ENCODE peak calls at places on chromosome 18, in nine cellular contexts. C is activated CD8-positive, alpha-beta memory T cell treated with anti-CD3 and anti-CD28 coated beads, Interleukin-2, amount 50 U/mL, for 48 hours; H is nucleus accumbens; A is KG1; M is hypothalamus; N is activated T-helper 1 cell treated with anti-CD3 and anti-CD28 coated beads, Interleukin-12 subunit alpha, Interleukin-12 subunit beta, Interleukin-2, Interleukin-4 antibody, amounts not matched to agents 30 ng/mL and 10 ng/mL and 1 ng/mL, durations not matched to agents 14 hours and 24 hours and 36 hours; D is GM18507; J is foreskin keratinocyte; K is BJ. P is an unnamed sample.

GRCh38 chr18:35155403-35156117 is 85.3 kb upstream of the ZNF397 start:
- DNase-seq in C (no peak), H (no peak), A (no peak), M (no peak), N (no peak), D (no peak), J (no peak), K (no peak), P (no peak)

GRCh38 chr18:69916412-69916811 is 31.3 kb downstream of the CD226 start:
- DNase-seq in C (no peak), H (no peak), A (no peak), M (no peak), N (no peak), D (no peak), J (peak; percentile 25), K (no peak), P (no peak)

GRCh38 chr18:76365561-76365960 is 129.5 kb downstream of the ZNF516 start:
- DNase-seq in C (no peak), H (no peak), A (no peak), M (no peak), N (no peak), D (no peak), J (no peak), K (no peak), P (no peak)

GRCh38 chr18:10298346-10298745 is 156.1 kb upstream of the APCDD1 start:
- DNase-seq in C (no peak), H (no peak), A (no peak), M (no peak), N (no peak), D (no peak), J (no peak), K (no peak), P (no peak)

GRCh38 chr18:66638856-66639621 is 35.1 kb upstream of the CDH19 start:
- DNase-seq in C (no peak), H (no peak), A (no peak), M (no peak), N (no peak), D (no peak), J (no peak), K (no peak), P (no peak)

GRCh38 chr18:43213816-43214215 is 63.5 kb downstream of the SYT4 start:
- DNase-seq in C (no peak), H (no peak), A (no peak), M (no peak), N (no peak), D (no peak), J (no peak), K (no peak), P (no peak)

GRCh38 chr18:59787998-59788875 is 91.0 kb upstream of the CCBE1 start:
- DNase-seq in C (no peak), H (no peak), A (no peak), M (no peak), N (no peak), D (no peak), J (peak; percentile 40), K (no peak), P (no peak)

GRCh38 chr18:26813043-26813442 is 52.5 kb downstream of the AQP4 start:
- DNase-seq in C (no peak), H (no peak), A (no peak), M (peak; percentile 10), N (no peak), D (no peak), J (peak; percentile 18), K (no peak), P (no peak)

GRCh38 chr18:49812321-49813070 is 837 bp downstream of the ACAA2 start:
- DNase-seq in C (no peak), H (no peak), A (no peak), M (no peak), N (no peak), D (no peak), J (no peak), K (no peak), P (no peak)

GRCh38 chr18:34709631-34710429 is at the start of gene DTNA:
- DNase-seq in C (no peak), H (no peak), A (no peak), M (no peak), N (no peak), D (no peak), J (peak; percentile 88), K (peak; percentile 90), P (no peak)

GRCh38 chr18:22556271-22556990 is 138.7 kb upstream of the CTAGE1 start:
- DNase-seq in C (no peak), H (no peak), A (no peak), M (no peak), N (no peak), D (no peak), J (no peak), K (no peak), P (no peak)

GRCh38 chr18:48790226-48790863 is 160.4 kb downstream of the SMAD7 start:
- DNase-seq in C (no peak), H (no peak), A (no peak), M (no peak), N (no peak), D (no peak), J (no peak), K (no peak), P (no peak)

GRCh38 chr18:50830544-50830943 is 10.7 kb upstream of the MRO start:
- DNase-seq in C (no peak), H (no peak), A (no peak), M (peak; percentile 11), N (no peak), D (no peak), J (no peak), K (no peak), P (no peak)

GRCh38 chr18:37460616-37461015 is 105.0 kb downstream of the CELF4 start:
- DNase-seq in C (no peak), H (no peak), A (no peak), M (no peak), N (no peak), D (no peak), J (no peak), K (no peak), P (no peak)

GRCh38 chr18:25326231-25327042 is 25.5 kb downstream of the ZNF521 start:
- DNase-seq in C (no peak), H (no peak), A (no peak), M (no peak), N (no peak), D (no peak), J (no peak), K (peak; percentile 81), P (no peak)

GRCh38 chr18:3498705-3499451 is 48.9 kb downstream of the TGIF1 start:
- DNase-seq in C (no peak), H (no peak), A (no peak), M (peak; percentile 27), N (no peak), D (no peak), J (no peak), K (no peak), P (no peak)

GRCh38 chr18:12455511-12455910 is 47.8 kb downstream of the PRELID3A start:
- DNase-seq in C (no peak), H (peak; percentile 88), A (no peak), M (peak; percentile 95), N (no peak), D (no peak), J (no peak), K (no peak), P (no peak)

GRCh38 chr18:23307567-23308295 is 145.4 kb upstream of the RIOK3 start:
- DNase-seq in C (peak; percentile 53), H (no peak), A (peak; percentile 27), M (no peak), N (peak; percentile 31), D (peak; percentile 32), J (no peak), K (no peak), P (no peak)

GRCh38 chr18:36297419-36298112 is at the start of gene FHOD3:
- DNase-seq in C (no peak), H (peak; percentile 29), A (no peak), M (peak; percentile 72), N (no peak), D (no peak), J (no peak), K (no peak), P (peak; percentile 28)

GRCh38 chr18:56986829-56987228 is 160.1 kb upstream of the BOD1L2 start:
- DNase-seq in C (no peak), H (no peak), A (no peak), M (no peak), N (no peak), D (no peak), J (no peak), K (no peak), P (no peak)

GRCh38 chr18:46169464-46169941 is 65.3 kb downstream of the HAUS1 start:
- DNase-seq in C (no peak), H (no peak), A (no peak), M (no peak), N (no peak), D (no peak), J (no peak), K (no peak), P (peak; percentile 51)

GRCh38 chr18:75218064-75218463 is 7.5 kb downstream of the TSHZ1 start:
- DNase-seq in C (no peak), H (no peak), A (no peak), M (no peak), N (no peak), D (no peak), J (no peak), K (no peak), P (no peak)